ENCODE peak calls at places on chromosomes 5 and 9, in eight cellular contexts. Z is gastrocnemius medialis, S is esophagus muscularis mucosa, Q is NB4, E is Peyer's patch, O is IMR-90, C is body of pancreas, W is A549. A is an unnamed sample.

GRCh38 chr9:105007143-105007542 is 79.2 kb upstream of the ABCA1 start:
- DNase-seq in S (no peak), Z (no peak), E (no peak), O (peak; percentile 92), Q (peak; percentile 95), C (no peak), W (peak; percentile 33), A (no peak)

GRCh38 chr9:113631811-113632665 is 168.5 kb downstream of the RGS3 start:
- DNase-seq in W (no peak), Q (no peak), O (no peak), C (no peak), Z (no peak), S (no peak), E (peak; percentile 14), A (peak; percentile 15)

GRCh38 chr5:172444626-172445365 is 9.5 kb downstream of the SH3PXD2B start:
- DNase-seq in E (peak; percentile 26), Z (no peak), Q (no peak), C (no peak), S (no peak), O (no peak), W (no peak), A (no peak)

GRCh38 chr5:24094081-24094480 is 550.7 kb downstream of the CDH10 start:
- DNase-seq in W (no peak), C (no peak), Q (no peak), Z (no peak), S (no peak), O (no peak), E (no peak), A (no peak)

GRCh38 chr9:93649610-93650261 is 73.4 kb downstream of the PHF2 start:
- DNase-seq in Q (no peak), W (no peak), E (no peak), C (no peak), O (peak; percentile 19), S (no peak), Z (peak; percentile 4), A (no peak)

GRCh38 chr9:32378993-32379729 is 5.3 kb upstream of the ACO1 start:
- DNase-seq in Q (peak; percentile 89), S (peak; percentile 66), C (peak; percentile 39), E (no peak), Z (no peak), W (peak; percentile 76), O (peak; percentile 85), A (no peak)

GRCh38 chr5:174692982-174693422 is 31.4 kb upstream of the MSX2 start:
- DNase-seq in O (no peak), S (no peak), Z (no peak), W (no peak), E (no peak), Q (no peak), C (no peak), A (no peak)

GRCh38 chr9:135343733-135344522 is 135.7 kb upstream of the PPP1R26 start:
- DNase-seq in Z (peak; percentile 16), O (peak; percentile 5), W (peak; percentile 73), C (peak; percentile 78), S (no peak), Q (peak; percentile 57), E (peak; percentile 75), A (peak; percentile 80)

GRCh38 chr9:134918646-134919045 is 934 bp upstream of the FCN1 start:
- DNase-seq in E (no peak), W (no peak), S (no peak), O (no peak), Z (no peak), C (no peak), Q (no peak), A (no peak)

GRCh38 chr5:107501965-107502691 is 168.6 kb downstream of the EFNA5 start:
- DNase-seq in Q (peak; percentile 9), W (no peak), O (peak; percentile 68), E (no peak), C (no peak), S (no peak), Z (no peak), A (no peak)

GRCh38 chr5:90119531-90119940 is 290.0 kb downstream of the CETN3 start:
- DNase-seq in E (no peak), Z (no peak), C (no peak), W (no peak), Q (no peak), O (no peak), S (no peak), A (no peak)

GRCh38 chr9:33919276-33919897 is 102.4 kb downstream of the UBE2R2 start:
- DNase-seq in S (no peak), E (no peak), C (no peak), Q (no peak), O (no peak), W (no peak), Z (no peak), A (no peak)
- TF ChIP-seq POLR2A in S (no peak), E (no peak), C (no peak), Q (no peak), O (no peak), W (no peak), Z (no peak), A (no peak)

GRCh38 chr9:68717554-68718453 is 12.8 kb downstream of the PIP5K1B start:
- DNase-seq in C (no peak), S (no peak), Q (no peak), W (no peak), E (no peak), O (no peak), Z (no peak), A (no peak)
- H3K4me3 ChIP-seq in C (no peak overlapping the region), S (no peak overlapping the region), Q (no peak overlapping the region), W (no peak overlapping the region), E (no peak overlapping the region), O (no peak overlapping the region), Z (no peak overlapping the region), A (no peak overlapping the region)

GRCh38 chr5:157137691-157138090 is 5.0 kb downstream of the MED7 start:
- DNase-seq in S (no peak), W (no peak), Z (no peak), E (no peak), Q (no peak), C (no peak), O (no peak), A (no peak)

GRCh38 chr5:157143127-157143959 is 678 bp upstream of the MED7 start:
- DNase-seq in W (peak; percentile 84), Q (peak; percentile 44), S (no peak), O (peak; percentile 6), C (peak; percentile 54), Z (peak; percentile 32), E (peak; percentile 71), A (peak; percentile 34)

GRCh38 chr5:157142317-157143126 is at the start of gene MED7:
- DNase-seq in Q (peak; percentile 98), W (peak; percentile 99), C (peak; percentile 93), Z (peak; percentile 95), O (peak; percentile 100), S (peak; percentile 98), E (peak; percentile 87), A (peak; percentile 89)
- TF ChIP-seq POLR2A in Q (peak; percentile 75), W (peak; percentile 65), C (peak; percentile 86), Z (peak; percentile 76), O (peak; percentile 79), S (no peak), E (peak; percentile 80), A (peak; percentile 86)

GRCh38 chr9:91427873-91428272 is 4.2 kb upstream of the NFIL3 start:
- DNase-seq in W (no peak), E (no peak), Q (peak; percentile 28), Z (no peak), O (peak; percentile 76), C (no peak), S (no peak), A (no peak)
- H3K4me3 ChIP-seq in W (no peak overlapping the region), E (no peak overlapping the region), Q (no peak overlapping the region), Z (no peak overlapping the region), O (no peak overlapping the region), C (no peak overlapping the region), S (no peak overlapping the region), A (no peak overlapping the region)

GRCh38 chr9:100029246-100029645 is 69.6 kb downstream of the ERP44 start:
- DNase-seq in O (no peak), S (no peak), C (no peak), W (no peak), Z (no peak), Q (no peak), E (no peak), A (no peak)
- TF ChIP-seq POLR2A in O (no peak), S (no peak), C (no peak), W (no peak), Z (no peak), Q (no peak), E (no peak), A (no peak)

GRCh38 chr5:60701317-60701988 is 1.5 kb upstream of the DEPDC1B start:
- DNase-seq in O (no peak), W (no peak), Q (peak; percentile 10), E (no peak), S (no peak), C (no peak), Z (no peak), A (no peak)
- H3K4me3 ChIP-seq in O (no peak overlapping the region), W (no peak overlapping the region), Q (no peak overlapping the region), E (no peak overlapping the region), S (no peak overlapping the region), C (no peak overlapping the region), Z (no peak overlapping the region), A (no peak overlapping the region)

DNA sequence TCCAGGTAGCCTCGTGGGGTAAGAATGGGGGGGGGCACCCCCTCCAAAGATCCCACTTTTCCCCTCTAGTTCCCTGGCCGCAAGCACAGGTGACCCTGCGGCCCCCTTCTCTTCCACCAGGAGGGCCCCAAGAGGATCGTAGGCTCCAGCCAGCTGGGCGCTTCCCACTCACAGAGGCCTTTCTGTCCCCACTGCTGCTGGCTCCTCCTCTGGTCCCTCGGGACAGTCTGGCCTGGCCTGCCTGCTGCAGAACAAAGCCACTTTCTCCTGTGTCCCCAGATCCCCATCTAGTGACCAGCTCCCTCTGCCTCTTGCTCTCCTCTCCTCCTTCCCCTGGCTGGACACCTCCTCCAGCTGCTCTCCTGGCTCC is 534 bp upstream of the SAPCD2 start:
- DNase-seq in S (no peak), Q (peak; percentile 88), C (no peak), Z (no peak), E (no peak), O (no peak), W (no peak), A (no peak)
- TF ChIP-seq POLR2A in S (no peak), Q (no peak), C (no peak), Z (no peak), E (no peak), O (no peak), W (no peak), A (no peak)